ENCODE peak calls at places on chromosomes 6 and 20, in ten cellular contexts. B is neural progenitor cell, W is HepG2, V is HCT116, C is H1, J is MM.1S, M is H9, N is GM23248, P is hepatocyte, U is OCI-LY7. Q is an unnamed sample.

GRCh38 chr6:148874698-148875293 is 128.0 kb downstream of the UST start:
- DNase-seq in B (peak; percentile 75), P (no peak), C (no peak), N (peak; percentile 62), V (no peak), W (no peak), M (no peak), U (no peak), J (no peak), Q (no peak)

GRCh38 chr6:71721642-71722041 is 164.7 kb upstream of the RIMS1 start:
- DNase-seq in V (no peak), W (no peak), C (no peak), B (no peak), M (no peak), U (no peak), P (no peak), J (no peak), N (peak; percentile 59), Q (no peak)

GRCh38 chr20:57611605-57612311 is 8.5 kb downstream of the ZBP1 start:
- DNase-seq in V (no peak), N (no peak), P (peak; percentile 1), U (no peak), M (no peak), C (no peak), W (no peak), B (no peak), J (no peak), Q (no peak)

GRCh38 chr6:93721386-93722048 is 302.2 kb upstream of the EPHA7 start:
- DNase-seq in M (peak; percentile 61), C (peak; percentile 25), W (peak; percentile 1), N (peak; percentile 49), V (no peak), P (peak; percentile 37), U (peak; percentile 0), B (peak; percentile 77), J (peak; percentile 7), Q (peak; percentile 91)

GRCh38 chr20:58714340-58714922 is 21.8 kb downstream of the NPEPL1 start:
- DNase-seq in P (peak; percentile 2), C (no peak), N (no peak), W (no peak), M (peak; percentile 21), J (no peak), V (no peak), B (no peak), U (no peak), Q (no peak)

GRCh38 chr6:44219053-44219814 is 2.5 kb downstream of the MYMX start:
- DNase-seq in N (peak; percentile 73), B (peak; percentile 96), J (peak; percentile 84), U (peak; percentile 70), P (peak; percentile 91), M (peak; percentile 96), V (no peak), W (peak; percentile 80), C (no peak), Q (peak; percentile 97)

GRCh38 chr20:23303325-23304102 is 47.1 kb upstream of the NXT1 start:
- DNase-seq in B (no peak), V (no peak), J (no peak), N (no peak), P (no peak), W (no peak), U (no peak), M (no peak), C (no peak), Q (no peak)

GRCh38 chr6:129280719-129281118 is 397.8 kb downstream of the LAMA2 start:
- DNase-seq in W (no peak), B (no peak), N (no peak), C (no peak), V (no peak), U (no peak), P (no peak), M (no peak), J (peak; percentile 52), Q (no peak)

GRCh38 chr20:60800185-60800584 is 451.9 kb upstream of the CDH4 start:
- DNase-seq in B (no peak), W (no peak), N (no peak), V (no peak), J (no peak), P (no peak), C (no peak), U (no peak), M (no peak), Q (no peak)

GRCh38 chr6:148311849-148312669 is 30.6 kb upstream of the SASH1 start:
- DNase-seq in V (no peak), N (peak; percentile 67), C (no peak), U (no peak), P (no peak), W (no peak), J (no peak), M (no peak), B (no peak), Q (no peak)

GRCh38 chr6:54135665-54136370 is 24.6 kb downstream of the MLIP start:
- DNase-seq in W (peak; percentile 74), B (no peak), P (peak; percentile 31), N (peak; percentile 26), U (no peak), J (no peak), V (no peak), M (no peak), C (no peak), Q (no peak)

GRCh38 chr6:75463896-75464295 is 29.7 kb downstream of the FILIP1 start:
- DNase-seq in V (no peak), M (no peak), W (no peak), B (no peak), U (no peak), C (no peak), N (no peak), J (no peak), P (no peak), Q (no peak)

GRCh38 chr6:165204807-165205545 is 104.4 kb downstream of the C6orf118 start:
- DNase-seq in N (no peak), B (peak; percentile 64), J (no peak), M (no peak), V (no peak), P (no peak), U (no peak), W (no peak), C (no peak), Q (no peak)

GRCh38 chr6:169984181-169985120 is 233.0 kb downstream of the ERMARD start:
- DNase-seq in V (no peak), N (no peak), B (no peak), C (no peak), M (no peak), J (no peak), U (no peak), P (no peak), W (no peak), Q (no peak)

GRCh38 chr6:157789297-157789696 is 33.7 kb upstream of the SNX9 start:
- DNase-seq in N (no peak), M (no peak), V (no peak), W (no peak), U (no peak), B (no peak), P (no peak), C (no peak), J (no peak), Q (no peak)

GRCh38 chr20:51360451-51361230 is 181.9 kb downstream of the NFATC2 start:
- DNase-seq in V (peak; percentile 62), M (no peak), J (no peak), C (no peak), P (peak; percentile 29), N (peak; percentile 98), U (no peak), W (no peak), B (no peak), Q (no peak)

GRCh38 chr20:48295966-48296421 is 510.7 kb upstream of the SULF2 start:
- DNase-seq in J (no peak), N (peak; percentile 82), P (peak; percentile 40), C (peak; percentile 19), U (no peak), M (no peak), W (peak; percentile 41), V (no peak), B (peak; percentile 22), Q (peak; percentile 41)
- H3K4me1 ChIP-seq in J (no peaks in the 10 kb centered on the region), N (peaks cover 35% of the 10 kb centered on the region), P (peaks cover 20% of the 10 kb centered on the region), C (peaks cover 6% of the 10 kb centered on the region), U (no peaks in the 10 kb centered on the region), M (peaks cover 8% of the 10 kb centered on the region), W (peaks cover 34% of the 10 kb centered on the region), V (peaks cover 20% of the 10 kb centered on the region), B (peaks cover 32% of the 10 kb centered on the region), Q (peaks cover 42% of the 10 kb centered on the region)

GRCh38 chr20:62645613-62646012 is 3.3 kb downstream of the SLCO4A1 start:
- DNase-seq in M (no peak), P (no peak), U (no peak), B (no peak), V (no peak), J (no peak), C (no peak), W (no peak), N (no peak), Q (no peak)
- H3K79me2 ChIP-seq in M (peaks cover 3% of the 10 kb centered on the region), P (no peaks in the 10 kb centered on the region), U (peaks cover 60% of the 10 kb centered on the region), B (no peaks in the 10 kb centered on the region), V (peaks cover 84% of the 10 kb centered on the region), J (peaks cover 82% of the 10 kb centered on the region), C (peaks cover 5% of the 10 kb centered on the region), W (peaks cover 69% of the 10 kb centered on the region), N (no peaks in the 10 kb centered on the region), Q (peaks cover 69% of the 10 kb centered on the region)

DNA sequence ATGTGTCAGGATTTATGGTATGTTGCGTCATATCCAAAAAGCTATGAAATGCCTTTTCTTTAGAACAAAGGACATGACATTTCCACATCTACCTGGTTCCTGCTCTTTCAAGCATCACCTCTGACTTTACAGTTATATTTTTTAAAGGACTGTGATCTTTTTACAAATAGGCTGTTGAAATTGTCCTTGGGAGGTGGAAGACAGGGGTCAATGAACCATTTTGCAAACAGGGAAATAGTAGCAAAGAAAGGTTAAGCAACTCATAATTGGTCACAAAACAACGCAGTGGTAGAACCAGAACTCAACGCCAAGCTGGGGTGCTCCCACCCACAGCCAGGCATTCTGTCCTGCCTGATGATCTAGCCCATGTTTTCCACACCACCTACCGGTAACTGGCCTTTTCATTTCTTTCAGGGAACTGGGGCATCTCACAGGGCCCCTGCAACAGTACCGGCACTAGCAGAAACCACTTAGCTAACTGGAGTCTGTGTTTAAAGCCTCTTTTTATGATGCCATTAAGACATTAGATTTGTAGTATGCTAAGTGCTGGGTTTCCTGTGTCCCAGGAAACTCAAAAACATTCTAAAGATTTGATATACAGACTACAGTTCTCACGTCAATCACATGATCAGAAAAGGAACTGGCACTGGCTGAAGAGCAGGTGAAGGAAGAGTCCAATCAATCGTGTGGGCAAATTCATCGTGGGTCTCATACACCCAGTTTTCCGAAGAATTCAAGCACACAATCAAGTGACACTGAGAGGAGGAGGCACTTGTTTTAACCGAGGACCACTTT is 13.9 kb downstream of the ZNF217 start:
- DNase-seq in B (no peak), P (peak; percentile 42), C (no peak), M (no peak), N (peak; percentile 85), J (no peak), U (peak; percentile 57), V (no peak), W (peak; percentile 99), Q (no peak)
- H3K4me1 ChIP-seq in B (peaks cover 56% of the 10 kb centered on the region), P (peaks cover 38% of the 10 kb centered on the region), C (peaks cover 13% of the 10 kb centered on the region), M (no peaks in the 10 kb centered on the region), N (peaks cover 64% of the 10 kb centered on the region), J (peaks cover 14% of the 10 kb centered on the region), U (peaks cover 69% of the 10 kb centered on the region), V (peaks cover 17% of the 10 kb centered on the region), W (peaks cover 74% of the 10 kb centered on the region), Q (peaks cover 35% of the 10 kb centered on the region)

DNA sequence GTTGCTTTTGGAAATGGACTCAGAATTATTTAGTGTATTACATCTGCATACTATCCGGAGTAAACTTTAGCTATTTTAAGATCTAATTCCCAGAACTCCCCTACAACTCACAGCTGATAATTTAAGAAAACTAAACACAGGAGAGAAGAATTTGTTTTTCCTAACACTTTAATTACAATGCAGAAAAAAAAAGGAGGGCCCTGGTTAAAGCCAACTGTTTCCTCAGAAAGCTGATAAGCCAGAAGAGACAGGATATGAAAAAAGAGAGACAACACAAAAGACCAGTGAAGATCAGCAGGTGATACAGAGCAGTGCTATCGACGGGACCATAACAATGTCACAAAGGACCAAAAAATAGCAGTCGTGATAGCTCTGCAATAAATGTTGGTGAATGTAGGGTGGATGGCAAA is 5.8 kb downstream of the IFNGR1 start:
- DNase-seq in B (no peak), V (no peak), J (no peak), N (no peak), M (no peak), W (no peak), P (no peak), U (no peak), C (no peak), Q (no peak)
- H3K79me2 ChIP-seq in B (peaks cover 100% of the 10 kb centered on the region), V (peaks cover 87% of the 10 kb centered on the region), J (peaks cover 41% of the 10 kb centered on the region), N (peaks cover 100% of the 10 kb centered on the region), M (peaks cover 22% of the 10 kb centered on the region), W (peaks cover 99% of the 10 kb centered on the region), P (peaks cover 100% of the 10 kb centered on the region), U (peaks cover 87% of the 10 kb centered on the region), C (peaks cover 16% of the 10 kb centered on the region), Q (peaks cover 95% of the 10 kb centered on the region)